ENCODE peak calls at places on chromosome 4, in seven cellular contexts. R is foreskin fibroblast, Q is T-helper 1 cell, W is WERI-Rb-1, M is iPS-NIHi11, G is ACHN, S is OCI-LY7. Z is an unnamed sample.

GRCh38 chr4:18568600-18568999 is 547.0 kb upstream of the LCORL start:
- DNase-seq in W (no peak), G (peak), M (no peak), S (no peak), Q (no peak), R (peak), Z (no peak)

GRCh38 chr4:137685357-137685756 is 153.1 kb upstream of the PCDH18 start:
- DNase-seq in Q (no peak), S (no peak), G (no peak), W (no peak), M (no peak), R (peak), Z (no peak)

GRCh38 chr4:187413564-187414358 is 581.8 kb upstream of the ZFP42 start:
- DNase-seq in M (no peak), R (no peak), G (no peak), S (no peak), W (no peak), Q (no peak), Z (no peak)

GRCh38 chr4:184453402-184454160 is 20.8 kb downstream of the IRF2 start:
- DNase-seq in Q (no peak), R (peak), G (peak), M (peak), W (no peak), S (peak), Z (peak)

GRCh38 chr4:142845293-142846070 is 619 bp downstream of the INPP4B start:
- DNase-seq in R (peak), Q (no peak), G (no peak), M (peak), S (no peak), W (peak), Z (peak)

GRCh38 chr4:27318740-27319139 is 458.1 kb downstream of the STIM2 start:
- DNase-seq in Q (no peak), R (peak), M (peak), G (no peak), W (peak), S (peak), Z (peak)

GRCh38 chr4:84606645-84607044 is 23.7 kb downstream of the CDS1 start:
- DNase-seq in R (no peak), W (no peak), S (no peak), Q (no peak), M (no peak), G (no peak), Z (no peak)

GRCh38 chr4:78332974-78333373 is 218.6 kb upstream of the ANXA3 start:
- DNase-seq in Q (no peak), S (no peak), W (no peak), G (no peak), R (peak), M (no peak), Z (no peak)

GRCh38 chr4:125016892-125017299 is 297.9 kb upstream of the FAT4 start:
- DNase-seq in G (no peak), M (no peak), S (no peak), Q (no peak), R (no peak), W (no peak), Z (no peak)

GRCh38 chr4:174398728-174399127 is 115.0 kb downstream of the CEP44 start:
- DNase-seq in Q (no peak), S (no peak), R (peak), W (no peak), M (no peak), G (no peak), Z (no peak)

Z was measured in neural progenitor cell.